ENCODE peak calls at places on chromosome 1, in four cellular contexts. C, W, N and Q are unnamed samples.

GRCh38 chr1:9573723-9574122 is 15.0 kb upstream of the TMEM201 start:
- DNase-seq in C (no peak), W (peak; percentile 17), N (no peak), Q (no peak)

GRCh38 chr1:5834477-5835178 is 157.6 kb downstream of the NPHP4 start:
- DNase-seq in C (no peak), W (no peak), N (no peak), Q (no peak)

GRCh38 chr1:211118407-211119102 is 15.4 kb downstream of the KCNH1 start:
- DNase-seq in C (no peak), W (no peak), N (no peak), Q (no peak)

GRCh38 chr1:100622966-100623762 is 85.2 kb downstream of the GPR88 start:
- DNase-seq in C (no peak), W (peak; percentile 73), N (no peak), Q (no peak)

GRCh38 chr1:36369061-36369470 is 16.7 kb downstream of the STK40 start:
- DNase-seq in C (peak; percentile 98), W (peak; percentile 52), N (peak; percentile 57), Q (peak; percentile 92)

GRCh38 chr1:31779687-31780086 is 15.5 kb upstream of the ADGRB2 start:
- DNase-seq in C (no peak), W (no peak), N (no peak), Q (no peak)

GRCh38 chr1:56061824-56062223 is 517.5 kb downstream of the PLPP3 start:
- DNase-seq in C (no peak), W (no peak), N (no peak), Q (no peak)

GRCh38 chr1:86975993-86976392 is 61.6 kb downstream of the HS2ST1 start:
- DNase-seq in C (no peak), W (no peak), N (no peak), Q (no peak)

GRCh38 chr1:114153051-114153620 is 533 bp downstream of the SYT6 start:
- DNase-seq in C (peak; percentile 67), W (no peak), N (no peak), Q (no peak)

GRCh38 chr1:205805082-205805711 is 7.8 kb downstream of the SLC41A1 start:
- DNase-seq in C (no peak), W (no peak), N (no peak), Q (no peak)

GRCh38 chr1:218412181-218412580 is 67.0 kb downstream of the TGFB2 start:
- DNase-seq in C (no peak), W (no peak), N (no peak), Q (no peak)

GRCh38 chr1:236089046-236089773 is 24.3 kb upstream of the NID1 start:
- DNase-seq in C (no peak), W (peak; percentile 48), N (no peak), Q (no peak)

GRCh38 chr1:228004331-228004871 is 2.4 kb upstream of the WNT3A start:
- DNase-seq in C (peak; percentile 71), W (peak; percentile 54), N (peak; percentile 33), Q (peak; percentile 50)

GRCh38 chr1:46280092-46280491 is 23.3 kb downstream of the LRRC41 start:
- DNase-seq in C (no peak), W (no peak), N (no peak), Q (no peak)

GRCh38 chr1:53580739-53581475 is 121.7 kb downstream of the DMRTB1 start:
- DNase-seq in C (no peak), W (no peak), N (no peak), Q (no peak)

GRCh38 chr1:33334081-33334552 is 13.2 kb upstream of the A3GALT2 start:
- DNase-seq in C (no peak), W (no peak), N (peak; percentile 84), Q (no peak)

GRCh38 chr1:53129891-53130597 is 12.4 kb downstream of the SLC1A7 start:
- DNase-seq in C (no peak), W (no peak), N (no peak), Q (no peak)

GRCh38 chr1:60571811-60572210 is 498.2 kb upstream of the C1orf87 start:
- DNase-seq in C (no peak), W (no peak), N (no peak), Q (no peak)

GRCh38 chr1:8874230-8875201 is 4.0 kb downstream of the ENO1 start:
- DNase-seq in C (no peak), W (no peak), N (no peak), Q (no peak)

GRCh38 chr1:235887676-235888075 is 21.0 kb upstream of the LYST start:
- DNase-seq in C (no peak), W (no peak), N (no peak), Q (no peak)

GRCh38 chr1:223486366-223486765 is 93.2 kb downstream of the CCDC185 start:
- DNase-seq in C (no peak), W (no peak), N (peak; percentile 2), Q (no peak)

GRCh38 chr1:94884101-94884875 is 42.6 kb downstream of the CNN3 start:
- DNase-seq in C (peak; percentile 52), W (no peak), N (peak; percentile 71), Q (peak; percentile 71)

GRCh38 chr1:164466429-164466828 is 92.6 kb upstream of the PBX1 start:
- DNase-seq in C (no peak), W (peak; percentile 20), N (no peak), Q (no peak)

GRCh38 chr1:62995173-62995572 is 211.2 kb downstream of the ATG4C start:
- DNase-seq in C (no peak), W (no peak), N (no peak), Q (no peak)

GRCh38 chr1:224175615-224176014 is 7.4 kb upstream of the DEGS1 start:
- DNase-seq in C (peak; percentile 80), W (peak; percentile 29), N (no peak), Q (peak; percentile 70)

GRCh38 chr1:208835082-208835467 is 590.9 kb upstream of the PLXNA2 start:
- DNase-seq in C (no peak), W (no peak), N (no peak), Q (no peak)

GRCh38 chr1:213017447-213018273 is 2.0 kb upstream of the ANGEL2 start:
- DNase-seq in C (no peak), W (no peak), N (no peak), Q (no peak)

GRCh38 chr1:233587958-233588799 is 25.7 kb upstream of the KCNK1 start:
- DNase-seq in C (peak; percentile 66), W (no peak), N (no peak), Q (peak; percentile 34)

GRCh38 chr1:10755977-10756521 is 40.4 kb downstream of the CASZ1 start:
- DNase-seq in C (no peak), W (peak; percentile 22), N (no peak), Q (no peak)

GRCh38 chr1:243471754-243472725 is 216.2 kb downstream of the SDCCAG8 start:
- DNase-seq in C (no peak), W (no peak), N (no peak), Q (no peak)

GRCh38 chr1:109664671-109665070 is 3.2 kb upstream of the GSTM2 start:
- DNase-seq in C (no peak), W (no peak), N (no peak), Q (no peak)

GRCh38 chr1:245198755-245199516 is 44.2 kb downstream of the KIF26B start:
- DNase-seq in C (no peak), W (no peak), N (no peak), Q (no peak)

GRCh38 chr1:99682291-99682751 is 36.4 kb downstream of the PALMD start:
- DNase-seq in C (no peak), W (peak; percentile 21), N (no peak), Q (no peak)

GRCh38 chr1:102902045-102902444 is 206.3 kb downstream of the COL11A1 start:
- DNase-seq in C (no peak), W (no peak), N (no peak), Q (no peak)

GRCh38 chr1:217088521-217089221 is 365.4 kb upstream of the ESRRG start:
- DNase-seq in C (peak; percentile 54), W (no peak), N (no peak), Q (no peak)

GRCh38 chr1:205009666-205010065 is 33.3 kb upstream of the CNTN2 start:
- DNase-seq in C (no peak), W (no peak), N (no peak), Q (no peak)

GRCh38 chr1:7503691-7504437 is 267.2 kb upstream of the VAMP3 start:
- DNase-seq in C (no peak), W (no peak), N (no peak), Q (no peak)

GRCh38 chr1:116491985-116492811 is 78.6 kb downstream of the CD58 start:
- DNase-seq in C (no peak), W (no peak), N (no peak), Q (no peak)

GRCh38 chr1:187942986-187943385 is 1114.2 kb downstream of the PLA2G4A start:
- DNase-seq in C (no peak), W (no peak), N (no peak), Q (no peak)

GRCh38 chr1:229339520-229339919 is 3.3 kb downstream of the CCSAP start:
- DNase-seq in C (no peak), W (no peak), N (no peak), Q (no peak)
- TF ChIP-seq JUN in C (no peak), W (no peak), N (no peak), Q (no peak)

GRCh38 chr1:98556521-98557158 is 104.9 kb upstream of the SNX7 start:
- DNase-seq in C (no peak), W (peak; percentile 24), N (peak; percentile 30), Q (no peak)
- TF ChIP-seq JUN in C (no peak), W (no peak), N (no peak), Q (no peak)

GRCh38 chr1:239707615-239708014 is 321.2 kb downstream of the CHRM3 start:
- DNase-seq in C (no peak), W (no peak), N (no peak), Q (no peak)
- TF ChIP-seq JUN in C (no peak), W (no peak), N (no peak), Q (no peak)

DNA sequence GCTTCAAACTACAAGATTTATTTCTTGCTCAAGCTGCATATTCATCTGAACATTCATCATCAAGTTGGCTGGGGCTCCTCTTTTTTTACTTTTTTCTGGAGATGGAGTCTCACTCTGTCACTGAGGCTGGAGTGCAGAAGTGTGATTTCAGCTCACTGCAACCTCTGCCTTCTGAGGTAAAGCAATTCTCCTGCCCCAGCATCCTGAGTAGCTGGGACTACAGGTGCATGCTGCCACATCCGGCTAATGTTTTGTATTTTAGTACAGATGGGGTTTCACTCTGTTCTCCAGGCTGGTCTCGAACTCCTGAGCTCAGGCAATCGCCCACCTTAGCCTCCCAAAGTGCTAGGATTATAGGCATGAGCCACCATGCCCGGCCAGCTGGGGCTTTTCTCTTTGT is 88.3 kb upstream of the C1orf105 start:
- DNase-seq in C (no peak), W (no peak), N (no peak), Q (no peak)
- TF ChIP-seq JUN in C (no peak), W (no peak), N (no peak), Q (no peak)

DNA sequence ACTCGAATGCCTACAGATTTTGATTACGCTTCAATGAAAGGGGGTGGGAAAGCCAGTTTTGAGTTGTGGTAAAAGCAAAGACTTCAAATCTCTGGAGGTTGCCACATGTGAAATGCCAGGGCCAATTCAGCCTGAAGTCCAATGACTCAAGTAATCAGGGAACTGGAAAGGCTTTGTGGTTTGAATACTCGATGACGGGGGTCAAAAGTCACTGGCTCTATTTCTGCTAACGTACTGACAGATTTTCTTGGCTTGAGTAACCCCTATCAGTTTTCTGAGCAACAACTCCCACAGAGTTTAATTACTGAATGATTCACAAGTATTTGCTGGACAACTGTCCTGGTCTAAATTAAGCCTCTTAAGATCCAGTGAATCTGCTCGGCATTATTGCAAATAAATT is 152.2 kb downstream of the SIPA1L2 start:
- DNase-seq in C (no peak), W (no peak), N (no peak), Q (no peak)
- TF ChIP-seq JUN in C (no peak), W (no peak), N (no peak), Q (no peak)